ENCODE peak calls at places on chromosome 10, in ten cellular contexts. O, S, Q, T, K, W, X, P, Y and R are unnamed samples.

GRCh38 chr10:32105782-32106382 is 49.7 kb upstream of the KIF5B start:
- DNase-seq in X (no peak), Y (no peak), T (no peak), P (no peak), W (no peak), O (no peak), S (no peak), K (peak), Q (no peak), R (no peak)

GRCh38 chr10:13872411-13872810 is 285.6 kb downstream of the PRPF18 start:
- DNase-seq in S (no peak), W (no peak), O (peak), Q (no peak), P (no peak), K (no peak), X (no peak), Y (no peak), T (no peak), R (no peak)

GRCh38 chr10:80460399-80461207 is 6.5 kb downstream of the TSPAN14 start:
- DNase-seq in O (peak), Y (peak), Q (peak), S (no peak), X (no peak), T (peak), K (peak), W (no peak), P (peak), R (peak)

GRCh38 chr10:86284355-86285105 is 82.1 kb downstream of the GRID1 start:
- DNase-seq in T (no peak), K (no peak), Y (no peak), X (no peak), W (no peak), O (no peak), P (no peak), S (no peak), Q (peak), R (no peak)

GRCh38 chr10:18233775-18234174 is 93.6 kb downstream of the CACNB2 start:
- DNase-seq in W (peak), Y (no peak), P (no peak), S (no peak), Q (peak), O (no peak), K (peak), T (no peak), X (no peak), R (no peak)

GRCh38 chr10:102334106-102334505 is 61.4 kb upstream of the NFKB2 start:
- DNase-seq in O (peak), X (no peak), W (peak), Q (no peak), K (no peak), S (peak), P (peak), Y (peak), T (no peak), R (no peak)

GRCh38 chr10:123213192-123213591 is 59.0 kb downstream of the BUB3 start:
- DNase-seq in O (no peak), T (no peak), X (no peak), P (no peak), W (no peak), Y (no peak), S (no peak), Q (peak), K (no peak), R (no peak)

GRCh38 chr10:130746311-130746710 is 565.2 kb downstream of the TCERG1L start:
- DNase-seq in W (no peak), S (no peak), Q (no peak), Y (no peak), T (no peak), P (no peak), K (no peak), O (no peak), X (no peak), R (no peak)

GRCh38 chr10:103737735-103738367 is 117.5 kb downstream of the SH3PXD2A start:
- DNase-seq in Y (no peak), O (no peak), W (no peak), Q (no peak), K (no peak), S (no peak), X (no peak), P (no peak), T (no peak), R (no peak)

GRCh38 chr10:68348265-68348741 is 15.6 kb upstream of the PBLD start:
- DNase-seq in W (no peak), T (peak), S (no peak), Q (peak), O (peak), K (no peak), P (peak), X (peak), Y (no peak), R (no peak)

GRCh38 chr10:65415318-65415717 is 1510.5 kb upstream of the LRRTM3 start:
- DNase-seq in Y (no peak), T (no peak), K (no peak), Q (no peak), X (no peak), W (no peak), S (no peak), P (no peak), O (no peak), R (no peak)

GRCh38 chr10:50469778-50470193 is 154.0 kb downstream of the SGMS1 start:
- DNase-seq in K (no peak), W (no peak), Y (no peak), X (no peak), Q (no peak), T (no peak), O (no peak), P (no peak), S (no peak), R (no peak)

GRCh38 chr10:125063256-125063945 is 97.0 kb downstream of the CTBP2 start:
- DNase-seq in T (no peak), O (no peak), X (no peak), P (no peak), K (peak), Q (no peak), S (no peak), Y (no peak), W (no peak), R (no peak)

GRCh38 chr10:101397140-101397539 is 43.2 kb downstream of the BTRC start:
- DNase-seq in P (peak), K (no peak), T (peak), O (peak), S (no peak), W (peak), Q (no peak), Y (no peak), X (peak), R (no peak)

GRCh38 chr10:114849674-114850073 is 28.1 kb downstream of the FHIP2A start:
- DNase-seq in Y (no peak), K (no peak), S (no peak), T (no peak), Q (no peak), O (no peak), X (no peak), W (no peak), P (no peak), R (no peak)

GRCh38 chr10:36779238-36779846 is 346.1 kb upstream of the ANKRD30A start:
- DNase-seq in P (peak), Q (peak), X (no peak), S (peak), T (peak), K (no peak), O (peak), Y (no peak), W (peak), R (no peak)

GRCh38 chr10:131274883-131275282 is 36.6 kb downstream of the TCERG1L start:
- DNase-seq in Y (no peak), S (no peak), O (no peak), T (no peak), K (no peak), X (no peak), P (no peak), W (no peak), Q (no peak), R (no peak)

GRCh38 chr10:114061148-114061547 is 17.5 kb downstream of the ADRB1 start:
- DNase-seq in O (no peak), W (no peak), T (peak), Q (no peak), S (no peak), P (no peak), X (no peak), Y (no peak), K (peak), R (no peak)

GRCh38 chr10:103717341-103718246 is 137.8 kb downstream of the SH3PXD2A start:
- DNase-seq in X (no peak), K (peak), P (no peak), T (peak), Q (peak), S (no peak), O (no peak), W (no peak), Y (no peak), R (no peak)

GRCh38 chr10:51341216-51341615 is 266.9 kb downstream of the PRKG1 start:
- DNase-seq in S (no peak), W (no peak), P (no peak), K (no peak), O (peak), Q (no peak), Y (no peak), X (no peak), T (peak), R (no peak)

GRCh38 chr10:10792681-10793080 is 225.0 kb upstream of the CELF2 start:
- DNase-seq in W (peak), S (no peak), Y (no peak), P (peak), X (no peak), T (peak), K (no peak), O (peak), Q (no peak), R (no peak)
- H3K27ac ChIP-seq in W (peak), S (no peak), Y (peak), P (peak), X (no peak), T (peak), K (no peak), O (peak), Q (no peak), R (no peak)

GRCh38 chr10:78320990-78321389 is 287.3 kb downstream of the RPS24 start:
- DNase-seq in Q (no peak), W (no peak), X (no peak), T (no peak), K (peak), O (no peak), P (no peak), S (no peak), Y (no peak), R (no peak)

GRCh38 chr10:78320416-78320815 is 286.8 kb downstream of the RPS24 start:
- DNase-seq in Q (no peak), K (no peak), X (no peak), W (no peak), O (no peak), Y (no peak), P (no peak), T (no peak), S (no peak), R (no peak)

GRCh38 chr10:78319841-78320240 is 286.2 kb downstream of the RPS24 start:
- DNase-seq in T (no peak), P (no peak), K (peak), S (no peak), W (no peak), Y (no peak), O (no peak), Q (no peak), X (no peak), R (no peak)

GRCh38 chr10:78318305-78318704 is 284.6 kb downstream of the RPS24 start:
- DNase-seq in K (peak), T (no peak), X (no peak), P (no peak), S (no peak), W (peak), Y (no peak), Q (no peak), O (no peak), R (no peak)

GRCh38 chr10:78319371-78319770 is 285.7 kb downstream of the RPS24 start:
- DNase-seq in X (no peak), Y (no peak), T (no peak), O (no peak), K (peak), P (no peak), W (no peak), Q (no peak), S (no peak), R (no peak)
- H3K27ac ChIP-seq in X (no peak), Y (no peak), T (no peak), O (no peak), K (no peak), P (no peak), W (no peak), Q (no peak), S (no peak), R (no peak)

GRCh38 chr10:77286851-77287250 is 350.8 kb downstream of the KCNMA1 start:
- DNase-seq in O (no peak), W (no peak), Q (no peak), S (no peak), K (no peak), T (no peak), P (no peak), Y (no peak), X (no peak), R (no peak)

GRCh38 chr10:77285529-77286182 is 352.0 kb downstream of the KCNMA1 start:
- DNase-seq in K (no peak), W (no peak), Y (no peak), Q (no peak), O (no peak), P (no peak), X (no peak), T (no peak), S (no peak), R (no peak)

GRCh38 chr10:77289027-77289501 is 348.5 kb downstream of the KCNMA1 start:
- DNase-seq in K (no peak), P (no peak), W (no peak), O (no peak), Y (no peak), Q (peak), T (no peak), S (no peak), X (no peak), R (no peak)

GRCh38 chr10:77289790-77290189 is 347.8 kb downstream of the KCNMA1 start:
- DNase-seq in W (no peak), T (no peak), Q (no peak), S (no peak), O (no peak), K (no peak), X (no peak), Y (no peak), P (no peak), R (no peak)

GRCh38 chr10:77287647-77288120 is 349.9 kb downstream of the KCNMA1 start:
- DNase-seq in W (peak), X (no peak), O (no peak), K (peak), Y (no peak), P (no peak), S (no peak), Q (no peak), T (no peak), R (no peak)
- H3K27ac ChIP-seq in W (no peak), X (no peak), O (no peak), K (no peak), Y (no peak), P (no peak), S (no peak), Q (no peak), T (no peak), R (no peak)

GRCh38 chr10:91170418-91170817 is 50.0 kb upstream of the PCGF5 start:
- DNase-seq in O (no peak), Q (no peak), T (no peak), Y (no peak), S (no peak), W (no peak), K (no peak), P (no peak), X (no peak), R (no peak)
- H3K27ac ChIP-seq in O (no peak), Q (no peak), T (no peak), Y (no peak), S (no peak), W (no peak), K (no peak), P (no peak), X (no peak), R (no peak)

GRCh38 chr10:20314431-20314830 is 498.2 kb downstream of the PLXDC2 start:
- DNase-seq in P (no peak), S (no peak), Y (no peak), W (no peak), T (no peak), X (no peak), Q (no peak), O (no peak), K (no peak), R (no peak)
- H3K27ac ChIP-seq in P (no peak), S (no peak), Y (no peak), W (no peak), T (no peak), X (no peak), Q (no peak), O (no peak), K (no peak), R (no peak)

GRCh38 chr10:1043532-1043995 is 5.4 kb downstream of the IDI1 start:
- DNase-seq in P (no peak), O (no peak), K (no peak), Q (no peak), S (no peak), T (no peak), W (peak), X (peak), Y (peak), R (no peak)
- H3K27ac ChIP-seq in P (no peak), O (no peak), K (peak), Q (no peak), S (peak), T (no peak), W (peak), X (peak), Y (peak), R (peak)

DNA sequence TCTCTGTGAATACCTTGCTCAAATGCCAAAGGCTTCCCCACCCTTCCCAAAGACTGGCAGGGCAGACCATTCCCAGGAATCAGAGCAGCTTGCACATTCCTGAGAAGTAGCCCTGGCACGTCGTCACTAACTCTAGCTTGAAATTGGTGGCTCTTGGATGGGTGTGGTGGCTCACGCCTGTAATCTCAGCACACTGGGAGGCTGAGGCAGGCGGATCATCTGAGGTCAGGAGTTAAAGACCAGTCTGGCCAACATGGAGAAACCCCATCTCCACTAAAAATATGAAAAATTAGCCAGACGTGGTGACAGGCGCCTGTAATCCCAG is 108.2 kb upstream of the MPP7 start:
- DNase-seq in Y (no peak), S (no peak), T (no peak), X (no peak), O (no peak), Q (no peak), P (no peak), K (no peak), W (no peak), R (no peak)
- H3K27ac ChIP-seq in Y (no peak), S (no peak), T (no peak), X (no peak), O (no peak), Q (no peak), P (no peak), K (no peak), W (no peak), R (no peak)